ENCODE peak calls at places on chromosomes 4 and X, in six cellular contexts. H is colonic mucosa, D is tibial nerve, Z is BJ, M is left lung, I is OCI-LY7. P is an unnamed sample.

GRCh38 chr4:127985989-127986388 is 20.8 kb downstream of the ABHD18 start:
- DNase-seq in H (no peak), D (no peak), Z (no peak), I (no peak), M (no peak), P (no peak)

GRCh38 chrX:34813618-34814017 is 129.0 kb upstream of the FAM47B start:
- DNase-seq in I (no peak), M (no peak), Z (no peak), H (no peak), D (no peak), P (no peak)

GRCh38 chr4:38180456-38180855 is 220.3 kb downstream of the PTTG2 start:
- DNase-seq in Z (no peak), D (no peak), M (no peak), I (no peak), H (no peak), P (no peak)

GRCh38 chr4:92163348-92163747 is 140.4 kb upstream of the GRID2 start:
- DNase-seq in M (no peak), Z (no peak), D (no peak), I (peak; percentile 14), H (no peak), P (no peak)

GRCh38 chrX:118047446-118048186 is 69.0 kb downstream of the KLHL13 start:
- DNase-seq in D (no peak), H (no peak), Z (no peak), I (no peak), M (no peak), P (no peak)

GRCh38 chr4:134126955-134127354 is 74.6 kb downstream of the PABPC4L start:
- DNase-seq in H (no peak), Z (no peak), I (no peak), D (no peak), M (peak; percentile 15), P (no peak)

GRCh38 chr4:675036-675804 is 878 bp downstream of the MYL5 start:
- DNase-seq in H (no peak), D (no peak), I (peak; percentile 45), Z (no peak), M (peak; percentile 83), P (no peak)

GRCh38 chr4:117085185-117085701 is at the start of gene TRAM1L1:
- DNase-seq in D (no peak), H (peak; percentile 51), I (no peak), Z (peak; percentile 7), M (peak; percentile 82), P (no peak)

GRCh38 chr4:60034371-60034770 is 1165.8 kb upstream of the ADGRL3 start:
- DNase-seq in M (peak; percentile 18), Z (no peak), I (no peak), H (no peak), D (no peak), P (no peak)

GRCh38 chr4:73019462-73020047 is 50.0 kb downstream of the COX18 start:
- DNase-seq in D (no peak), M (no peak), I (peak; percentile 61), H (no peak), Z (no peak), P (no peak)

GRCh38 chr4:7192252-7193039 is at the start of gene SORCS2:
- DNase-seq in D (peak; percentile 42), H (peak; percentile 36), Z (no peak), I (no peak), M (peak; percentile 88), P (peak; percentile 7)

GRCh38 chr4:99079625-99080295 is 8.8 kb downstream of the ADH5 start:
- DNase-seq in I (no peak), M (no peak), D (no peak), H (no peak), Z (no peak), P (no peak)

GRCh38 chr4:40316782-40317635 is 18.1 kb upstream of the CHRNA9 start:
- DNase-seq in D (no peak), M (no peak), I (peak; percentile 86), Z (peak; percentile 82), H (peak; percentile 64), P (peak; percentile 62)

GRCh38 chrX:2767631-2768455 is 16.0 kb downstream of the XG start:
- DNase-seq in H (peak; percentile 39), Z (no peak), D (peak; percentile 32), M (peak; percentile 85), I (no peak), P (no peak)

GRCh38 chr4:139410312-139410711 is 43.6 kb upstream of the RAB33B start:
- DNase-seq in I (no peak), H (no peak), M (no peak), Z (no peak), D (no peak), P (no peak)

GRCh38 chr4:55008166-55009056 is 117.0 kb downstream of the KDR start:
- DNase-seq in H (no peak), M (peak; percentile 53), D (no peak), Z (no peak), I (no peak), P (no peak)

GRCh38 chr4:24262084-24262483 is 322.3 kb downstream of the DHX15 start:
- DNase-seq in H (no peak), I (no peak), D (no peak), Z (no peak), M (no peak), P (no peak)

GRCh38 chrX:133171962-133172708 is 46.0 kb downstream of the TFDP3 start:
- DNase-seq in I (peak; percentile 2), Z (no peak), M (no peak), H (peak; percentile 26), D (no peak), P (no peak)

GRCh38 chr4:41192136-41192535 is 22.2 kb downstream of the APBB2 start:
- DNase-seq in D (no peak), H (no peak), I (no peak), M (no peak), Z (no peak), P (no peak)

GRCh38 chrX:126697091-126697490 is 122.4 kb upstream of the PRR32 start:
- DNase-seq in H (no peak), D (no peak), Z (no peak), I (no peak), M (no peak), P (no peak)

GRCh38 chr4:160318567-160319220 is 1215.8 kb downstream of the RAPGEF2 start:
- DNase-seq in I (no peak), Z (no peak), D (no peak), H (no peak), M (no peak), P (no peak)

GRCh38 chr4:8645753-8646124 is 53.2 kb downstream of the CPZ start:
- DNase-seq in Z (no peak), I (no peak), H (peak; percentile 12), M (peak; percentile 47), D (no peak), P (no peak)

GRCh38 chr4:102104278-102104677 is 241.0 kb downstream of the SLC39A8 start:
- DNase-seq in I (no peak), M (no peak), H (no peak), D (no peak), Z (no peak), P (no peak)

GRCh38 chr4:8594097-8595038 is 1.8 kb downstream of the CPZ start:
- DNase-seq in Z (peak; percentile 17), H (peak; percentile 58), I (peak; percentile 44), M (peak; percentile 53), D (no peak), P (no peak)

GRCh38 chrX:69429339-69430014 is 74.6 kb upstream of the NALF2 start:
- DNase-seq in H (no peak), I (no peak), Z (no peak), D (no peak), M (no peak), P (no peak)

GRCh38 chr4:1170156-1170804 is 2.1 kb downstream of the SPON2 start:
- DNase-seq in Z (no peak), H (no peak), I (no peak), D (no peak), M (peak; percentile 69), P (no peak)

GRCh38 chr4:8614365-8615193 is 22.0 kb downstream of the CPZ start:
- DNase-seq in I (no peak), D (no peak), M (peak; percentile 50), Z (no peak), H (no peak), P (no peak)

GRCh38 chr4:126405369-126405982 is 1090.7 kb downstream of the FAT4 start:
- DNase-seq in H (no peak), Z (no peak), I (peak; percentile 7), D (no peak), M (no peak), P (no peak)

GRCh38 chrX:37380920-37381319 is 31.8 kb downstream of the PRRG1 start:
- DNase-seq in D (no peak), Z (peak; percentile 9), M (no peak), H (peak; percentile 32), I (no peak), P (no peak)

GRCh38 chr4:27129871-27130277 is 269.2 kb downstream of the STIM2 start:
- DNase-seq in H (no peak), D (no peak), Z (no peak), I (no peak), M (no peak), P (no peak)

DNA sequence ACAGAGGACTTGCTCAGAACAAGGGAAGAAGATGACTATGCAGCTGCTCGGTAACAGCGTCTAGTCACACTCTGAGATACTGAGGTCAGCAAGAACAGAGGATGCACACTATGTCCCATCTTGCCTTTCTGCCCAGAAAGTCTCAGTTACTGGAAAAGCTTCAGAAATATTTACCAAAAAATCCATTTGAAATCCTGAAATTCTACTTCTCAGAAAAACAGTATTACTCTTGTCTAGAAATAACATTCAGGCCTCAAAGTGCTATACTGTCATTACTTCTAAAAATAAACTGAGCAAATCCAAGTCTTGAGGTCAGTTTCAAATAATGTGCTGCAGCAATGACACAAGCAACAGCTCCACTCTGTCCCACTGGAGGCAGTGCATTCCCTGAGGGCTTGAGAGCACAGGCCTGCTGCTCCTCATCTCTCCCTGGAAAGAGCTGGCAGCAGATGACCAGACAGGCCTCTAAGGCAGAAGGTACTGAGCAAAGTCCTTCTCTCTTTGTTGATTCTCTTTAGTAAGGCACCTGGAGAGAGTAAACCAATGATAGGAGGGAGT is 76.9 kb downstream of the CAMK2D start:
- DNase-seq in D (no peak), H (peak; percentile 55), Z (peak; percentile 33), M (no peak), I (peak; percentile 34), P (no peak)
- TF ChIP-seq CTCF in D (peak; percentile 31), H (no peak), Z (peak; percentile 59), M (no peak), I (peak; percentile 47), P (no peak)

DNA sequence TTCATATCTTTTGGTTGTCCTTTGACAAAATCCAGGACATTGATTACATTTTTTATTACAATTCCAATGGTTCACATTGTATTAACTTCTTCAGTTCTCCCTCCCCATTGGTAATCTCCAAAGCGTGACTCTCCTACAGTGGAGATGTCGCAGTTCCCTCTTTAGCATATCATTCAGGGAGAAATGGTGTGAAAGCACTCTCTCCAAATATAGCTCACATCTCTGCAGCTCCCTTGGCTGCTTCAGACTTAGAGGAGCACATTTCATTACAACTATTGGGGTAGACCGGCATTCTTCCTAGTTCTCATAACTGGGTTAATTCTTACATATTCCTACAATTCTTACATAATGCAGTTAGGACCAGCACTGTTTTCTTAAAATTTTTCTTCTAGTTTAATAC is 25.3 kb downstream of the RNF150 start:
- DNase-seq in D (no peak), Z (no peak), H (no peak), I (no peak), M (no peak), P (no peak)
- H3K4me3 ChIP-seq in D (no peak overlapping the region), Z (no peak overlapping the region), H (no peak overlapping the region), I (no peak overlapping the region), M (no peak overlapping the region), P (no peak overlapping the region)

GRCh38 chr4:33160126-33160525 is 2440.0 kb downstream of the PCDH7 start:
- DNase-seq in Z (peak; percentile 9), M (no peak), H (no peak), D (no peak), I (peak; percentile 6), P (no peak)
- TF ChIP-seq CTCF in Z (peak; percentile 75), M (peak; percentile 12), H (no peak), D (peak; percentile 8), I (peak; percentile 69), P (no peak)

GRCh38 chr4:4385729-4386295 is 1.1 kb upstream of the NSG1 start:
- DNase-seq in I (no peak), H (no peak), D (no peak), Z (no peak), M (no peak), P (no peak)
- H3K4me3 ChIP-seq in I (peak overlapping the region; percentile 79), H (peak overlapping the region; percentile 32), D (peak overlapping the region; percentile 40), Z (no peak overlapping the region), M (no peak overlapping the region), P (peak overlapping the region; percentile 76)

P was measured in CD8-positive, alpha-beta T cell.